ENCODE peak calls at places on chromosomes 12 and 14, in nine cellular contexts. One of them, this sample, is unnamed.

GRCh38 chr12:49331360-49332222 is 5.4 kb downstream of the C1QL4 start:
- DNase-seq in NCI-H1105: peak
- DNase-seq in RCC 7860: peak
- DNase-seq in pulmonary artery endothelial cell: peak
- DNase-seq in T-helper 2 cell: no peak
- DNase-seq in stimulated activated CD4-positive, alpha-beta T cell treated with anti-CD3 and anti-CD28 coated beads, Interleukin-2, amount 100 ng/mL, for 24 hours: no peak
- DNase-seq in dermis blood vessel endothelial cell: peak
- DNase-seq in NCI-H345: no peak
- DNase-seq in WERI-Rb-1: peak
- DNase-seq in this sample: no peak

GRCh38 chr14:92425101-92425500 is 88.5 kb upstream of the RIN3 start:
- DNase-seq in dermis blood vessel endothelial cell: peak
- DNase-seq in T-helper 2 cell: no peak
- DNase-seq in NCI-H1105: no peak
- DNase-seq in RCC 7860: peak
- DNase-seq in WERI-Rb-1: no peak
- DNase-seq in pulmonary artery endothelial cell: no peak
- DNase-seq in NCI-H345: no peak
- DNase-seq in stimulated activated CD4-positive, alpha-beta T cell treated with anti-CD3 and anti-CD28 coated beads, Interleukin-2, amount 100 ng/mL, for 24 hours: no peak
- DNase-seq in this sample: no peak

GRCh38 chr12:71981149-71981548 is 42.5 kb downstream of the TPH2 start:
- DNase-seq in RCC 7860: no peak
- DNase-seq in T-helper 2 cell: no peak
- DNase-seq in dermis blood vessel endothelial cell: no peak
- DNase-seq in WERI-Rb-1: no peak
- DNase-seq in stimulated activated CD4-positive, alpha-beta T cell treated with anti-CD3 and anti-CD28 coated beads, Interleukin-2, amount 100 ng/mL, for 24 hours: no peak
- DNase-seq in NCI-H1105: no peak
- DNase-seq in pulmonary artery endothelial cell: no peak
- DNase-seq in NCI-H345: no peak
- DNase-seq in this sample: no peak

GRCh38 chr12:6821271-6821673 is 349 bp upstream of the GPR162 start:
- DNase-seq in pulmonary artery endothelial cell: no peak
- DNase-seq in RCC 7860: no peak
- DNase-seq in T-helper 2 cell: peak
- DNase-seq in NCI-H345: peak
- DNase-seq in stimulated activated CD4-positive, alpha-beta T cell treated with anti-CD3 and anti-CD28 coated beads, Interleukin-2, amount 100 ng/mL, for 24 hours: no peak
- DNase-seq in dermis blood vessel endothelial cell: peak
- DNase-seq in WERI-Rb-1: peak
- DNase-seq in NCI-H1105: peak
- DNase-seq in this sample: peak

GRCh38 chr14:29521526-29522137 is 406.0 kb downstream of the PRKD1 start:
- DNase-seq in RCC 7860: no peak
- DNase-seq in dermis blood vessel endothelial cell: peak
- DNase-seq in NCI-H345: peak
- DNase-seq in T-helper 2 cell: no peak
- DNase-seq in stimulated activated CD4-positive, alpha-beta T cell treated with anti-CD3 and anti-CD28 coated beads, Interleukin-2, amount 100 ng/mL, for 24 hours: no peak
- DNase-seq in pulmonary artery endothelial cell: no peak
- DNase-seq in WERI-Rb-1: peak
- DNase-seq in NCI-H1105: peak
- DNase-seq in this sample: no peak

GRCh38 chr12:3988519-3989217 is 115.5 kb upstream of the PARP11 start:
- DNase-seq in stimulated activated CD4-positive, alpha-beta T cell treated with anti-CD3 and anti-CD28 coated beads, Interleukin-2, amount 100 ng/mL, for 24 hours: peak
- DNase-seq in T-helper 2 cell: peak
- DNase-seq in NCI-H345: no peak
- DNase-seq in RCC 7860: peak
- DNase-seq in NCI-H1105: no peak
- DNase-seq in WERI-Rb-1: no peak
- DNase-seq in pulmonary artery endothelial cell: no peak
- DNase-seq in dermis blood vessel endothelial cell: no peak
- DNase-seq in this sample: no peak

GRCh38 chr14:88987516-88987915 is 163.1 kb downstream of the TTC8 start:
- DNase-seq in pulmonary artery endothelial cell: no peak
- DNase-seq in NCI-H345: no peak
- DNase-seq in RCC 7860: peak
- DNase-seq in WERI-Rb-1: no peak
- DNase-seq in NCI-H1105: no peak
- DNase-seq in T-helper 2 cell: no peak
- DNase-seq in dermis blood vessel endothelial cell: no peak
- DNase-seq in stimulated activated CD4-positive, alpha-beta T cell treated with anti-CD3 and anti-CD28 coated beads, Interleukin-2, amount 100 ng/mL, for 24 hours: no peak
- DNase-seq in this sample: no peak

GRCh38 chr12:124906606-124907261 is 7.7 kb downstream of the UBC start:
- DNase-seq in T-helper 2 cell: peak
- DNase-seq in pulmonary artery endothelial cell: no peak
- DNase-seq in NCI-H1105: no peak
- DNase-seq in stimulated activated CD4-positive, alpha-beta T cell treated with anti-CD3 and anti-CD28 coated beads, Interleukin-2, amount 100 ng/mL, for 24 hours: peak
- DNase-seq in dermis blood vessel endothelial cell: peak
- DNase-seq in NCI-H345: no peak
- DNase-seq in RCC 7860: peak
- DNase-seq in WERI-Rb-1: peak
- DNase-seq in this sample: no peak

GRCh38 chr14:39768579-39768978 is 336.3 kb upstream of the FBXO33 start:
- DNase-seq in pulmonary artery endothelial cell: no peak
- DNase-seq in NCI-H345: no peak
- DNase-seq in dermis blood vessel endothelial cell: no peak
- DNase-seq in NCI-H1105: peak
- DNase-seq in T-helper 2 cell: no peak
- DNase-seq in stimulated activated CD4-positive, alpha-beta T cell treated with anti-CD3 and anti-CD28 coated beads, Interleukin-2, amount 100 ng/mL, for 24 hours: no peak
- DNase-seq in WERI-Rb-1: no peak
- DNase-seq in RCC 7860: no peak
- DNase-seq in this sample: no peak

GRCh38 chr12:90959538-90960139 is 4.7 kb upstream of the CCER1 start:
- DNase-seq in RCC 7860: peak
- DNase-seq in NCI-H1105: peak
- DNase-seq in dermis blood vessel endothelial cell: peak
- DNase-seq in NCI-H345: peak
- DNase-seq in stimulated activated CD4-positive, alpha-beta T cell treated with anti-CD3 and anti-CD28 coated beads, Interleukin-2, amount 100 ng/mL, for 24 hours: no peak
- DNase-seq in WERI-Rb-1: peak
- DNase-seq in pulmonary artery endothelial cell: peak
- DNase-seq in T-helper 2 cell: peak
- DNase-seq in this sample: no peak

GRCh38 chr14:96895658-96896271 is 98.6 kb downstream of the VRK1 start:
- DNase-seq in T-helper 2 cell: no peak
- DNase-seq in stimulated activated CD4-positive, alpha-beta T cell treated with anti-CD3 and anti-CD28 coated beads, Interleukin-2, amount 100 ng/mL, for 24 hours: no peak
- DNase-seq in pulmonary artery endothelial cell: no peak
- DNase-seq in WERI-Rb-1: no peak
- DNase-seq in RCC 7860: no peak
- DNase-seq in NCI-H1105: no peak
- DNase-seq in NCI-H345: no peak
- DNase-seq in dermis blood vessel endothelial cell: no peak
- DNase-seq in this sample: no peak

GRCh38 chr12:119340604-119341003 is 6.1 kb downstream of the CCDC60 start:
- DNase-seq in stimulated activated CD4-positive, alpha-beta T cell treated with anti-CD3 and anti-CD28 coated beads, Interleukin-2, amount 100 ng/mL, for 24 hours: no peak
- DNase-seq in pulmonary artery endothelial cell: no peak
- DNase-seq in RCC 7860: no peak
- DNase-seq in NCI-H1105: no peak
- DNase-seq in T-helper 2 cell: no peak
- DNase-seq in dermis blood vessel endothelial cell: no peak
- DNase-seq in WERI-Rb-1: no peak
- DNase-seq in NCI-H345: no peak
- DNase-seq in this sample: no peak

GRCh38 chr12:56808954-56809353 is 45.8 kb downstream of the HSD17B6 start:
- DNase-seq in T-helper 2 cell: no peak
- DNase-seq in NCI-H345: no peak
- DNase-seq in pulmonary artery endothelial cell: no peak
- DNase-seq in stimulated activated CD4-positive, alpha-beta T cell treated with anti-CD3 and anti-CD28 coated beads, Interleukin-2, amount 100 ng/mL, for 24 hours: no peak
- DNase-seq in RCC 7860: no peak
- DNase-seq in NCI-H1105: no peak
- DNase-seq in dermis blood vessel endothelial cell: no peak
- DNase-seq in WERI-Rb-1: no peak
- DNase-seq in this sample: no peak

GRCh38 chr14:69673578-69674305 is 62.3 kb downstream of the SUSD6 start:
- DNase-seq in dermis blood vessel endothelial cell: no peak
- DNase-seq in pulmonary artery endothelial cell: no peak
- DNase-seq in NCI-H1105: no peak
- DNase-seq in RCC 7860: no peak
- DNase-seq in NCI-H345: no peak
- DNase-seq in WERI-Rb-1: no peak
- DNase-seq in stimulated activated CD4-positive, alpha-beta T cell treated with anti-CD3 and anti-CD28 coated beads, Interleukin-2, amount 100 ng/mL, for 24 hours: no peak
- DNase-seq in T-helper 2 cell: no peak
- DNase-seq in this sample: no peak

This sample was measured in Peyer's patch.